ENCODE peak calls at places on chromosomes 3 and 15, in nine cellular contexts. Y is stimulated activated CD8-positive, alpha-beta memory T cell treated with anti-CD3 and anti-CD28 coated beads, Interleukin-15, amount 100 ng/mL, for 1 hour; A is germinal center; G is NAMALWA; J is spleen; H is T-helper 2 cell; B is NCI-H510A treated with DMSO at 0.1 percent for 48 hours; N is NCI-H1417 treated with DMSO at 0.1 percent for 48 hours; K is WERI-Rb-1. L is an unnamed sample.

GRCh38 chr3:63824309-63824708 is 5.2 kb downstream of the C3orf49 start:
- DNase-seq in Y (no peak), A (no peak), G (no peak), J (no peak), H (no peak), B (no peak), N (no peak), K (no peak), L (no peak)

GRCh38 chr3:124078978-124079911 is 87.3 kb upstream of the ROPN1 start:
- DNase-seq in Y (no peak), A (peak), G (peak), J (no peak), H (no peak), B (peak), N (peak), K (peak), L (peak)

GRCh38 chr15:92413511-92413910 is 19.8 kb downstream of the ST8SIA2 start:
- DNase-seq in Y (no peak), A (no peak), G (no peak), J (no peak), H (no peak), B (no peak), N (no peak), K (no peak), L (no peak)

GRCh38 chr15:47991376-47991775 is 129.4 kb upstream of the SLC24A5 start:
- DNase-seq in Y (no peak), A (no peak), G (no peak), J (no peak), H (no peak), B (no peak), N (no peak), K (no peak), L (no peak)

GRCh38 chr15:70036585-70037343 is 61.0 kb downstream of the TLE3 start:
- DNase-seq in Y (no peak), A (peak), G (peak), J (peak), H (no peak), B (peak), N (peak), K (no peak), L (peak)

GRCh38 chr15:101803209-101803608 is at the start of gene OR4F6:
- DNase-seq in Y (no peak), A (no peak), G (no peak), J (no peak), H (no peak), B (no peak), N (no peak), K (no peak), L (no peak)

GRCh38 chr15:101070502-101071273 is 151.5 kb downstream of the LRRK1 start:
- DNase-seq in Y (no peak), A (no peak), G (no peak), J (peak), H (no peak), B (no peak), N (no peak), K (no peak), L (peak)

GRCh38 chr15:22873204-22873701 is 34.8 kb downstream of the NIPA2 start:
- DNase-seq in Y (no peak), A (no peak), G (no peak), J (peak), H (no peak), B (no peak), N (no peak), K (peak), L (no peak)

GRCh38 chr3:42447481-42447880 is 37.1 kb upstream of the LYZL4 start:
- DNase-seq in Y (no peak), A (no peak), G (no peak), J (no peak), H (no peak), B (no peak), N (no peak), K (no peak), L (no peak)

GRCh38 chr3:43369404-43370345 is 83.3 kb downstream of the SNRK start:
- DNase-seq in Y (no peak), A (no peak), G (no peak), J (peak), H (no peak), B (no peak), N (no peak), K (no peak), L (no peak)

GRCh38 chr3:42151596-42152145 is 60.5 kb downstream of the TRAK1 start:
- DNase-seq in Y (no peak), A (no peak), G (no peak), J (no peak), H (no peak), B (no peak), N (no peak), K (no peak), L (no peak)

GRCh38 chr3:125072749-125073404 is 17.1 kb upstream of the HEG1 start:
- DNase-seq in Y (no peak), A (no peak), G (peak), J (no peak), H (no peak), B (no peak), N (no peak), K (peak), L (no peak)

GRCh38 chr3:73143821-73144237 is 82.4 kb downstream of the EBLN2 start:
- DNase-seq in Y (no peak), A (no peak), G (no peak), J (no peak), H (no peak), B (no peak), N (peak), K (peak), L (peak)

GRCh38 chr15:57158589-57158988 is 217.7 kb upstream of the CGNL1 start:
- DNase-seq in Y (no peak), A (no peak), G (no peak), J (no peak), H (no peak), B (no peak), N (no peak), K (no peak), L (peak)

GRCh38 chr15:76327191-76328105 is 9.1 kb upstream of the ISL2 start:
- DNase-seq in Y (no peak), A (no peak), G (no peak), J (no peak), H (no peak), B (no peak), N (no peak), K (no peak), L (peak)

GRCh38 chr3:12479919-12480425 is 4.3 kb upstream of the TSEN2 start:
- DNase-seq in Y (peak), A (peak), G (peak), J (no peak), H (peak), B (peak), N (no peak), K (peak), L (peak)

GRCh38 chr15:41965441-41966413 is 6.6 kb downstream of the EHD4 start:
- DNase-seq in Y (no peak), A (no peak), G (no peak), J (peak), H (no peak), B (peak), N (no peak), K (no peak), L (no peak)

GRCh38 chr15:57245130-57245529 is 131.2 kb upstream of the CGNL1 start:
- DNase-seq in Y (no peak), A (no peak), G (no peak), J (no peak), H (no peak), B (no peak), N (peak), K (peak), L (peak)

GRCh38 chr15:95170587-95171380 is 939.4 kb downstream of the MCTP2 start:
- DNase-seq in Y (no peak), A (no peak), G (no peak), J (no peak), H (no peak), B (no peak), N (no peak), K (no peak), L (no peak)

GRCh38 chr3:39099242-39099641 is 8.2 kb downstream of the GORASP1 start:
- DNase-seq in Y (no peak), A (no peak), G (no peak), J (no peak), H (no peak), B (no peak), N (no peak), K (no peak), L (no peak)

GRCh38 chr3:61701019-61701418 is 139.6 kb downstream of the PTPRG start:
- DNase-seq in Y (no peak), A (no peak), G (no peak), J (no peak), H (no peak), B (no peak), N (no peak), K (peak), L (peak)

GRCh38 chr3:112293368-112294321 is at the start of gene SLC9C1:
- DNase-seq in Y (no peak), A (peak), G (peak), J (no peak), H (peak), B (peak), N (no peak), K (peak), L (peak)

GRCh38 chr15:92645051-92645631 is 10.4 kb downstream of the FAM174B start:
- DNase-seq in Y (no peak), A (no peak), G (no peak), J (no peak), H (no peak), B (no peak), N (no peak), K (peak), L (peak)

GRCh38 chr3:156024904-156025303 is 95.5 kb upstream of the KCNAB1 start:
- DNase-seq in Y (no peak), A (no peak), G (no peak), J (no peak), H (no peak), B (no peak), N (no peak), K (no peak), L (peak)